ENCODE peak calls at places on chromosome 17, in ten cellular contexts. T is H1, Y is prostate gland, H is HL-60, G is transverse colon, E is SK-N-SH, S is K562, V is upper lobe of left lung, P is stomach, X is HCT116. Z is an unnamed sample.

GRCh38 chr17:75183999-75184884 is 1.5 kb upstream of the SUMO2 start:
- DNase-seq in T (no peak), Y (no peak), H (no peak), G (no peak), E (no peak), S (no peak), V (no peak), P (no peak), X (no peak), Z (no peak)

GRCh38 chr17:32445976-32446375 is 1.7 kb downstream of the PSMD11 start:
- DNase-seq in T (no peak), Y (no peak), H (no peak), G (no peak), E (no peak), S (no peak), V (no peak), P (no peak), X (no peak), Z (no peak)

GRCh38 chr17:15406081-15406480 is 61.3 kb downstream of the CDRT4 start:
- DNase-seq in T (no peak), Y (no peak), H (no peak), G (no peak), E (no peak), S (no peak), V (no peak), P (no peak), X (no peak), Z (no peak)

GRCh38 chr17:46768540-46768870 is 50.0 kb downstream of the WNT3 start:
- DNase-seq in T (no peak), Y (no peak), H (no peak), G (no peak), E (peak), S (no peak), V (no peak), P (peak), X (no peak), Z (peak)

GRCh38 chr17:4488989-4489595 is 9.6 kb upstream of the SPNS2 start:
- DNase-seq in T (no peak), Y (no peak), H (no peak), G (no peak), E (no peak), S (no peak), V (peak), P (peak), X (no peak), Z (no peak)

GRCh38 chr17:64213995-64214507 is 49.0 kb downstream of the TEX2 start:
- DNase-seq in T (no peak), Y (no peak), H (no peak), G (no peak), E (no peak), S (peak), V (no peak), P (no peak), X (no peak), Z (no peak)

GRCh38 chr17:40343126-40344119 is 21.1 kb downstream of the GJD3 start:
- DNase-seq in T (no peak), Y (no peak), H (no peak), G (peak), E (no peak), S (no peak), V (no peak), P (no peak), X (no peak), Z (no peak)

GRCh38 chr17:57999010-57999495 is 8.0 kb downstream of the SRSF1 start:
- DNase-seq in T (no peak), Y (no peak), H (no peak), G (no peak), E (no peak), S (no peak), V (no peak), P (no peak), X (no peak), Z (no peak)

GRCh38 chr17:33109331-33110072 is 117.9 kb downstream of the SPACA3 start:
- DNase-seq in T (no peak), Y (no peak), H (no peak), G (no peak), E (no peak), S (no peak), V (no peak), P (no peak), X (no peak), Z (no peak)

GRCh38 chr17:45438931-45439610 is 6.4 kb upstream of the ARHGAP27 start:
- DNase-seq in T (no peak), Y (no peak), H (no peak), G (peak), E (no peak), S (no peak), V (no peak), P (no peak), X (no peak), Z (no peak)

GRCh38 chr17:27339836-27340550 is 46.1 kb downstream of the WSB1 start:
- DNase-seq in T (no peak), Y (no peak), H (no peak), G (no peak), E (no peak), S (peak), V (no peak), P (no peak), X (peak), Z (no peak)

GRCh38 chr17:59371426-59372099 is 40.1 kb downstream of the YPEL2 start:
- DNase-seq in T (no peak), Y (no peak), H (no peak), G (peak), E (no peak), S (no peak), V (no peak), P (no peak), X (no peak), Z (peak)

GRCh38 chr17:27276653-27277156 is 17.2 kb upstream of the WSB1 start:
- DNase-seq in T (peak), Y (no peak), H (no peak), G (no peak), E (peak), S (no peak), V (no peak), P (no peak), X (no peak), Z (no peak)

GRCh38 chr17:42518755-42519545 is 17.1 kb upstream of the NAGLU start:
- DNase-seq in T (no peak), Y (no peak), H (no peak), G (peak), E (no peak), S (peak), V (peak), P (peak), X (no peak), Z (no peak)

GRCh38 chr17:78438694-78439325 is 60.4 kb downstream of the PGS1 start:
- DNase-seq in T (no peak), Y (no peak), H (no peak), G (no peak), E (no peak), S (no peak), V (no peak), P (no peak), X (no peak), Z (no peak)

GRCh38 chr17:48570325-48571023 is 7.7 kb downstream of the HOXB4 start:
- DNase-seq in T (no peak), Y (no peak), H (no peak), G (no peak), E (no peak), S (peak), V (no peak), P (no peak), X (no peak), Z (no peak)

GRCh38 chr17:12927541-12928425 is 90.0 kb downstream of the ELAC2 start:
- DNase-seq in T (no peak), Y (no peak), H (no peak), G (no peak), E (no peak), S (no peak), V (no peak), P (no peak), X (no peak), Z (no peak)

GRCh38 chr17:5019475-5019956 is 15.7 kb downstream of the SLC52A1 start:
- DNase-seq in T (no peak), Y (no peak), H (no peak), G (no peak), E (peak), S (peak), V (no peak), P (no peak), X (no peak), Z (no peak)

GRCh38 chr17:4900231-4901107 is 1.1 kb downstream of the C17orf107 start:
- DNase-seq in T (no peak), Y (no peak), H (no peak), G (peak), E (no peak), S (no peak), V (peak), P (peak), X (no peak), Z (no peak)

GRCh38 chr17:1188812-1189211 is 9.0 kb upstream of the ABR start:
- DNase-seq in T (no peak), Y (peak), H (no peak), G (peak), E (no peak), S (no peak), V (peak), P (peak), X (no peak), Z (peak)

GRCh38 chr17:50155115-50155819 is 4.8 kb upstream of the PPP1R9B start:
- DNase-seq in T (no peak), Y (no peak), H (no peak), G (no peak), E (no peak), S (no peak), V (no peak), P (no peak), X (no peak), Z (no peak)

GRCh38 chr17:18314059-18314730 is 599 bp downstream of the TOP3A start:
- DNase-seq in T (no peak), Y (peak), H (no peak), G (no peak), E (no peak), S (no peak), V (no peak), P (no peak), X (no peak), Z (no peak)

GRCh38 chr17:36546418-36547093 is 1.8 kb downstream of the GGNBP2 start:
- DNase-seq in T (no peak), Y (no peak), H (no peak), G (no peak), E (no peak), S (no peak), V (no peak), P (no peak), X (no peak), Z (no peak)

GRCh38 chr17:48357727-48358126 is 72.3 kb downstream of the SKAP1 start:
- DNase-seq in T (no peak), Y (no peak), H (no peak), G (no peak), E (no peak), S (no peak), V (no peak), P (no peak), X (no peak), Z (no peak)

GRCh38 chr17:46013502-46014165 is 14.6 kb downstream of the STH start:
- DNase-seq in T (no peak), Y (no peak), H (no peak), G (no peak), E (peak), S (no peak), V (no peak), P (no peak), X (no peak), Z (no peak)

GRCh38 chr17:50598487-50598886 is 36.2 kb upstream of the ABCC3 start:
- DNase-seq in T (no peak), Y (no peak), H (no peak), G (no peak), E (no peak), S (no peak), V (no peak), P (no peak), X (no peak), Z (no peak)

GRCh38 chr17:46078675-46079074 is 79.6 kb downstream of the STH start:
- DNase-seq in T (no peak), Y (no peak), H (no peak), G (no peak), E (no peak), S (peak), V (no peak), P (no peak), X (no peak), Z (no peak)

GRCh38 chr17:49739662-49740271 is 24.2 kb downstream of the FAM117A start:
- DNase-seq in T (no peak), Y (peak), H (peak), G (peak), E (peak), S (peak), V (peak), P (peak), X (no peak), Z (peak)

GRCh38 chr17:31561469-31562412 is 170.3 kb downstream of the RAB11FIP4 start:
- DNase-seq in T (no peak), Y (no peak), H (peak), G (no peak), E (no peak), S (no peak), V (no peak), P (no peak), X (no peak), Z (no peak)

GRCh38 chr17:69733171-69734014 is 318.9 kb downstream of the MAP2K6 start:
- DNase-seq in T (no peak), Y (peak), H (no peak), G (no peak), E (no peak), S (no peak), V (no peak), P (no peak), X (no peak), Z (peak)

GRCh38 chr17:83125515-83126274 is 46.3 kb downstream of the METRNL start:
- DNase-seq in T (no peak), Y (no peak), H (peak), G (peak), E (no peak), S (no peak), V (peak), P (no peak), X (no peak), Z (peak)

GRCh38 chr17:1073241-1073962 is 76.5 kb downstream of the TIMM22 start:
- DNase-seq in T (no peak), Y (no peak), H (no peak), G (no peak), E (no peak), S (no peak), V (no peak), P (no peak), X (no peak), Z (no peak)

GRCh38 chr17:7561589-7562207 is at the start of gene SENP3:
- DNase-seq in T (no peak), Y (peak), H (peak), G (peak), E (peak), S (peak), V (peak), P (peak), X (peak), Z (peak)

GRCh38 chr17:44346064-44346844 is 1.2 kb downstream of the GRN start:
- DNase-seq in T (no peak), Y (no peak), H (no peak), G (no peak), E (peak), S (peak), V (no peak), P (no peak), X (no peak), Z (peak)
- TF ChIP-seq CTCF in T (no peak), Y (no peak), H (no peak), G (no peak), E (no peak), S (no peak), V (no peak), P (no peak), X (no peak), Z (no peak)

DNA sequence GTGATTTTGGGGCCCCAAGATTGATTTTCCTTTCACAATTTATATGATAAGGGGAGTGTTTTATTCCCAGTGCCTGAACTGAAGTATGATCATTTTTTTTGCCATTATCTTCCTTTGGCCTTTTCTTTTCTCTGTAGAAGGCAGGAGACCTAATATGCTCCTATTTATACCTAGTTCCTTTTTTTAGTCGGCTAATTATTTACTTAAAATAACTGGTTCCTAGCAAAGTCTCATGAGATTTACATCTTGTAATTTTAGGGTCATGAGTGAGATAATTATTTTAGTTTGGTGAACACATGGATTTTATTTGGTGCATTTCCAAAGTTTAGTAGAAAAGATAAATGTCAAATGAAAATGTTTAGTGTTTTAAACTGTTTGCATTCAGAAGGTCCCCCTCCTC is 24.8 kb downstream of the SEC14L1 start:
- DNase-seq in T (no peak), Y (no peak), H (no peak), G (no peak), E (no peak), S (no peak), V (no peak), P (no peak), X (no peak), Z (no peak)
- H3K27ac ChIP-seq in T (no peak), Y (peak), H (no peak), G (no peak), E (peak), S (no peak), V (peak), P (peak), X (no peak), Z (no peak)

GRCh38 chr17:6506679-6507231 is 49.6 kb downstream of the PITPNM3 start:
- DNase-seq in T (no peak), Y (no peak), H (no peak), G (peak), E (no peak), S (no peak), V (peak), P (peak), X (peak), Z (peak)
- TF ChIP-seq POLR2AphosphoS5 in T (no peak), Y (no peak), H (no peak), G (peak), E (no peak), S (no peak), V (no peak), P (peak), X (no peak), Z (no peak)

GRCh38 chr17:61463068-61463980 is 11.1 kb downstream of the TBX4 start:
- DNase-seq in T (no peak), Y (no peak), H (no peak), G (no peak), E (no peak), S (peak), V (no peak), P (no peak), X (no peak), Z (no peak)
- TF ChIP-seq CTCF in T (peak), Y (no peak), H (no peak), G (no peak), E (peak), S (peak), V (no peak), P (no peak), X (no peak), Z (no peak)

GRCh38 chr17:34997355-34997862 is 17.1 kb downstream of the LIG3 start:
- DNase-seq in T (no peak), Y (peak), H (no peak), G (peak), E (no peak), S (no peak), V (peak), P (peak), X (no peak), Z (no peak)

GRCh38 chr17:34998205-34998604 is 17.9 kb downstream of the LIG3 start:
- DNase-seq in T (peak), Y (peak), H (peak), G (peak), E (peak), S (peak), V (peak), P (peak), X (peak), Z (peak)

GRCh38 chr17:34993031-34993430 is 12.7 kb downstream of the LIG3 start:
- DNase-seq in T (no peak), Y (no peak), H (no peak), G (no peak), E (no peak), S (no peak), V (no peak), P (no peak), X (no peak), Z (no peak)

GRCh38 chr17:34999456-34999855 is 19.1 kb downstream of the LIG3 start:
- DNase-seq in T (no peak), Y (no peak), H (no peak), G (no peak), E (no peak), S (no peak), V (no peak), P (no peak), X (no peak), Z (no peak)

GRCh38 chr17:34996422-34997029 is 16.2 kb downstream of the LIG3 start:
- DNase-seq in T (no peak), Y (peak), H (peak), G (no peak), E (no peak), S (no peak), V (no peak), P (no peak), X (no peak), Z (no peak)
- H3K27ac ChIP-seq in T (no peak), Y (peak), H (peak), G (peak), E (no peak), S (no peak), V (no peak), P (peak), X (no peak), Z (no peak)

GRCh38 chr17:41453069-41453468 is 12.3 kb upstream of the KRT38 start:
- DNase-seq in T (no peak), Y (no peak), H (no peak), G (no peak), E (no peak), S (no peak), V (no peak), P (no peak), X (no peak), Z (no peak)

GRCh38 chr17:41449008-41449407 is 8.2 kb upstream of the KRT38 start:
- DNase-seq in T (no peak), Y (no peak), H (no peak), G (no peak), E (no peak), S (no peak), V (no peak), P (no peak), X (no peak), Z (no peak)

GRCh38 chr17:41452276-41452675 is 11.5 kb upstream of the KRT38 start:
- DNase-seq in T (no peak), Y (no peak), H (peak), G (no peak), E (no peak), S (no peak), V (no peak), P (no peak), X (no peak), Z (no peak)

GRCh38 chr17:41448506-41448905 is 7.7 kb upstream of the KRT38 start:
- DNase-seq in T (no peak), Y (no peak), H (no peak), G (no peak), E (no peak), S (no peak), V (no peak), P (no peak), X (no peak), Z (no peak)

GRCh38 chr17:41451154-41451728 is 10.5 kb upstream of the KRT38 start:
- DNase-seq in T (no peak), Y (no peak), H (no peak), G (no peak), E (no peak), S (no peak), V (no peak), P (no peak), X (no peak), Z (no peak)
- TF ChIP-seq POLR2AphosphoS5 in T (no peak), Y (no peak), H (no peak), G (no peak), E (no peak), S (no peak), V (no peak), P (no peak), X (no peak), Z (no peak)

GRCh38 chr17:37698856-37699255 is 46.0 kb downstream of the HNF1B start:
- DNase-seq in T (no peak), Y (no peak), H (no peak), G (no peak), E (no peak), S (no peak), V (no peak), P (no peak), X (no peak), Z (no peak)

GRCh38 chr17:37699285-37699973 is 45.4 kb downstream of the HNF1B start:
- DNase-seq in T (no peak), Y (no peak), H (no peak), G (peak), E (no peak), S (no peak), V (no peak), P (no peak), X (no peak), Z (no peak)

GRCh38 chr17:37701424-37702020 is 43.3 kb downstream of the HNF1B start:
- DNase-seq in T (no peak), Y (no peak), H (peak), G (peak), E (peak), S (peak), V (peak), P (peak), X (peak), Z (no peak)

GRCh38 chr17:37700881-37701280 is 44.0 kb downstream of the HNF1B start:
- DNase-seq in T (no peak), Y (no peak), H (no peak), G (no peak), E (no peak), S (no peak), V (no peak), P (no peak), X (no peak), Z (no peak)

DNA sequence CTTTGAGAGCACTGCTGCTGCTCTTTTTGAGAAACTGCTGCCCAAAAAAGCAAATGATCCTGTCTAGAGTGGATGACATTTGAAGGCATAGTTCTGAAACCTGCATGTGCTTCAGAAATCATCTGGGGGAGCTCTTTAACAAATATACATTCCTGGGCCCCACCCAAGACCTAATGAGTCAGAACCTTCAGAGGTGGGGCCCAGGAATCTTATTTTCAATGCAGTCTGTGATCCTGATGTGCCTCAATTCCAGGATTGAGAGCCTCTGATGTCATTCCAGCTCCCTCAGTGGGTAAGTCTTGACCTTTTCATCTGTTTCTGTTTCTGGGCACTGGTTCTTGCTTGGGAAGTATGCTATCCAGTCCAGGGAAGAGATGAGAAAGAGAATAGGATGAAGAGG is 42.3 kb downstream of the HNF1B start:
- DNase-seq in T (no peak), Y (no peak), H (no peak), G (peak), E (no peak), S (no peak), V (no peak), P (no peak), X (peak), Z (no peak)
- TF ChIP-seq CTCF in T (no peak), Y (no peak), H (no peak), G (no peak), E (no peak), S (no peak), V (no peak), P (no peak), X (peak), Z (no peak)

GRCh38 chr17:80858301-80859003 is 133.2 kb upstream of the CHMP6 start:
- DNase-seq in T (no peak), Y (no peak), H (no peak), G (no peak), E (no peak), S (no peak), V (no peak), P (no peak), X (no peak), Z (no peak)
- H3K27ac ChIP-seq in T (no peak), Y (no peak), H (no peak), G (peak), E (peak), S (no peak), V (no peak), P (no peak), X (no peak), Z (no peak)